ENCODE peak calls at places on chromosomes 1 and 21, in four cellular contexts. I, F, A and S are unnamed samples.

GRCh38 chr1:1630191-1630964 is 1.6 kb upstream of the MMP23B start:
- DNase-seq in I (peak; percentile 96), F (no peak), A (peak; percentile 89), S (no peak)

GRCh38 chr1:87495870-87496269 is 167.2 kb downstream of the LMO4 start:
- DNase-seq in I (no peak), F (no peak), A (no peak), S (no peak)

GRCh38 chr1:215082532-215083407 is at the start of gene KCNK2:
- DNase-seq in I (peak; percentile 85), F (no peak), A (no peak), S (no peak)

GRCh38 chr1:78491311-78492071 is 717 bp downstream of the PTGFR start:
- DNase-seq in I (peak; percentile 80), F (no peak), A (no peak), S (peak; percentile 25)

GRCh38 chr1:200233393-200233792 is 176.4 kb downstream of the ZNF281 start:
- DNase-seq in I (peak; percentile 59), F (no peak), A (no peak), S (no peak)

GRCh38 chr1:16442941-16443340 is 2.4 kb downstream of the NECAP2 start:
- DNase-seq in I (no peak), F (no peak), A (no peak), S (no peak)

GRCh38 chr1:178168535-178168934 is 74.6 kb downstream of the RASAL2 start:
- DNase-seq in I (no peak), F (no peak), A (no peak), S (no peak)

GRCh38 chr1:38029081-38029681 is 16.6 kb downstream of the UTP11 start:
- DNase-seq in I (peak; percentile 91), F (no peak), A (no peak), S (no peak)

GRCh38 chr1:44808938-44809917 is 905 bp downstream of the BTBD19 start:
- DNase-seq in I (peak; percentile 67), F (no peak), A (peak; percentile 90), S (no peak)

GRCh38 chr21:36203603-36203889 is 46.9 kb downstream of the DOP1B start:
- DNase-seq in I (no peak), F (peak; percentile 46), A (no peak), S (peak; percentile 86)

GRCh38 chr1:21673277-21673780 is 4.2 kb upstream of the RAP1GAP start:
- DNase-seq in I (no peak), F (peak; percentile 42), A (no peak), S (no peak)

GRCh38 chr21:38645282-38645681 is 147.0 kb upstream of the ERG start:
- DNase-seq in I (no peak), F (peak; percentile 48), A (no peak), S (no peak)

GRCh38 chr1:39526466-39527189 is 35.2 kb downstream of the BMP8A start:
- DNase-seq in I (no peak), F (no peak), A (no peak), S (no peak)

GRCh38 chr1:113804421-113805255 is 7.6 kb downstream of the RSBN1 start:
- DNase-seq in I (no peak), F (no peak), A (no peak), S (no peak)

GRCh38 chr1:49199564-49199963 is 422.9 kb upstream of the BEND5 start:
- DNase-seq in I (no peak), F (no peak), A (no peak), S (peak; percentile 6)

GRCh38 chr21:33313611-33314010 is 11.2 kb upstream of the IFNAR1 start:
- DNase-seq in I (no peak), F (no peak), A (no peak), S (no peak)

GRCh38 chr1:92408825-92409224 is 77.9 kb downstream of the GFI1 start:
- DNase-seq in I (no peak), F (no peak), A (no peak), S (no peak)

DNA sequence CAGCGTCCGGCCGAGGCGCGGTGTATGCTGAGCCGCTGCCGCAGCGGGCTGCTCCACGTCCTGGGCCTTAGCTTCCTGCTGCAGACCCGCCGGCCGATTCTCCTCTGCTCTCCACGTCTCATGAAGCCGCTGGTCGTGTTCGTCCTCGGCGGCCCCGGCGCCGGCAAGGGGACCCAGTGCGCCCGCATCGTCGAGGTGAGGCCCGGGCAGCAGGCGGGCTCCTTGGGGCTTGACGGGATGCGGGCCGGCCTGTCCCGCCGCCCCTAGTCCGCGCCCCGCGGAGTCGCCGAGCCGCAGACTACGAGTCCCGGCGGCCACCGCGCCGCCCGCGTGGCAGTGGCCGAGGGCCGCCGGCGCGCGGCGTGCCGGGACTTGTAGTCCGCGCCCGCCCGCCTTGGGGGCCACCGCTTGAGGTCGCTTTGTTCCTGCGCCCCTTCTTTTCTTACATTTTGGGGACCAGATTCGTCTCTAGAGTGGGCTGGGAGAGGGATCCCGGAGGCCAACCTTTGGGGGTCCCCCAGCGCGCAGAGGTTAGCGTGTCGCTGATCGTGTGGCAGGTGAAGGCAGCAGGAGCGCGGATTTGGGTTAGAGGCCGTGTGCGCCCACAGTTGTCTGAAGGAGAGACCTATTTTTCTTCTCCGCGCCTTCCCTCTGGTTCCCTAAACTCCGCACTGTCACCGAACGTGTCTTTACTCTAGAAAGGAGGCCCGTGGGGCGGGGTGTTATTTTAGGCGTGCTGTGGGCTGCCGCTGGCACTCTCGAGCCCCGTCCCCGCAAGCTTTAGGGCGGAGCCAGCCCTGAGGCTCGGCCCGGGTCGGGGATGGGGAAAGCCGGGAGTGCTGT is 553 bp downstream of the CMPK1 start:
- DNase-seq in I (peak; percentile 90), F (no peak), A (peak; percentile 83), S (no peak)
- TF ChIP-seq CTCF in I (peak; percentile 49), F (peak; percentile 37), A (no peak), S (peak; percentile 27)

GRCh38 chr1:153546796-153547559 is 1.4 kb upstream of the S100A4 start:
- DNase-seq in I (no peak), F (no peak), A (no peak), S (no peak)

GRCh38 chr1:153544453-153545066 is 1.0 kb downstream of the S100A4 start:
- DNase-seq in I (no peak), F (no peak), A (no peak), S (no peak)

GRCh38 chr1:153543738-153544135 is 1.9 kb downstream of the S100A4 start:
- DNase-seq in I (no peak), F (no peak), A (no peak), S (no peak)

GRCh38 chr1:153546371-153546770 is 765 bp upstream of the S100A4 start:
- DNase-seq in I (no peak), F (no peak), A (no peak), S (no peak)

DNA sequence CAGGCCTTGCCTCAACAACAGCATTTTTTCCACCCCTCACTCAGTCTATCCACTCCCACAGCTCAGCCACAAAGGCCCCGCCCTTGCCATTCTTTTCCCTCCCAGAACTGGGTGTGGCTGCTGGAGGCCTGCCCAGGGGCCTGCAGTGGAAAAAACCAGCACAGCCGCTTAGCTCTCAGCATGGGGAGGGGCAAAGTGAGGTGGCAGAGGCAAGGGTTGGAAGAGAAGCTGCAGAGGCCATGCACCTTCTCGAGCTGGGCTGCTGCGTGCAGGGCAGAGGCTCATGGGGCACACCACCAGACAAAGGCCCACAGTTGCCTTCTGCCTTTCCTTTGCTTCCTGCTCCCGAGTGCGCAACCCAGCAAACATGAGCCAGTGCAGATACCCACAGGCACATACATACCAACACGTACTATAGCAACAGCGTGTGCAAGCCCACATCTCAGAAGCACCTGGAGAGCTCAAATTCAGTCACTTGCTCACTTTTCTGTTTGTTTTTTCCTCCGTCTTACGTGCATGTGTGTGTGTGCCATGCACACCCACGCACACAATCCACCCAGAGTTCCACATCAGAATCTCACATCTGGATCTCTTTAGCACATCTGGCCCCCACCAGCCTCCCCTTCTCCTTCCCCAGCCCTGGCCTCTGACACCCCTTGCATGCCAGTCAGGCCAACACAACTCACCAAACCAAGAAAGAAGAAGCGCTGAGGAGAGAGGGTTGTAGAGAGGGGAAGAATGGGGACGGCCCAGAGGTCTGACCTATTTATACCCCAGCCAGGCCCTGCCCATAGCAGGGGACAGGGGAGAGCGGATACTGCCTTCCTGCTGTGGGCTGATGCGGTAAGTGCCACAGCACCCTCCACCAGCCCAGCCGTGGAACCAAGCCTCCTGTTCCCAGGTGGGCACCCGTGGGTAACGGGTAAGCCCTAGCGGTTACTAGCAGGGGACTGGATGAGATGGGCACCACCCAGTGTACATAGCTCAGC is at the start of gene S100A4:
- DNase-seq in I (peak; percentile 98), F (peak; percentile 86), A (peak; percentile 89), S (peak; percentile 49)
- H3K4me3 ChIP-seq in I (no peak within 1 kb of the TSS), F (peak within 1 kb of the TSS; percentile 44), A (peak within 1 kb of the TSS; percentile 43), S (no peak within 1 kb of the TSS)

DNA sequence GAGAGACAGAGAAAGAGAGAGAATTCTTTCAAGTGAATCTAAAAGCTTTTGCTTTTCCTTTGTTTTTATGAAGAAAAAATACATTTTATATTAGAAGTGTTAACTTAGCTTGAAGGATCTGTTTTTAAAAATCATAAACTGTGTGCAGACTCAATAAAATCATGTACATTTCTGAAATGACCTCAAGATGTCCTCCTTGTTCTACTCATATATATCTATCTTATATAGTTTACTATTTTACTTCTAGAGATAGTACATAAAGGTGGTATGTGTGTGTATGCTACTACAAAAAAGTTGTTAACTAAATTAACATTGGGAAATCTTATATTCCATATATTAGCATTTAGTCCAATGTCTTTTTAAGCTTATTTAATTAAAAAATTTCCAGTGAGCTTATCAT is 117.6 kb downstream of the PTPRC start:
- DNase-seq in I (no peak), F (no peak), A (no peak), S (no peak)
- TF ChIP-seq CTCF in I (no peak), F (peak; percentile 7), A (no peak), S (no peak)

GRCh38 chr1:206770531-206771352 is at the start of gene IL19:
- DNase-seq in I (peak; percentile 66), F (no peak), A (no peak), S (no peak)
- H3K4me3 ChIP-seq in I (no peak within 1 kb of the TSS), F (no peak within 1 kb of the TSS), A (peak within 1 kb of the TSS; percentile 1), S (no peak within 1 kb of the TSS)

DNA sequence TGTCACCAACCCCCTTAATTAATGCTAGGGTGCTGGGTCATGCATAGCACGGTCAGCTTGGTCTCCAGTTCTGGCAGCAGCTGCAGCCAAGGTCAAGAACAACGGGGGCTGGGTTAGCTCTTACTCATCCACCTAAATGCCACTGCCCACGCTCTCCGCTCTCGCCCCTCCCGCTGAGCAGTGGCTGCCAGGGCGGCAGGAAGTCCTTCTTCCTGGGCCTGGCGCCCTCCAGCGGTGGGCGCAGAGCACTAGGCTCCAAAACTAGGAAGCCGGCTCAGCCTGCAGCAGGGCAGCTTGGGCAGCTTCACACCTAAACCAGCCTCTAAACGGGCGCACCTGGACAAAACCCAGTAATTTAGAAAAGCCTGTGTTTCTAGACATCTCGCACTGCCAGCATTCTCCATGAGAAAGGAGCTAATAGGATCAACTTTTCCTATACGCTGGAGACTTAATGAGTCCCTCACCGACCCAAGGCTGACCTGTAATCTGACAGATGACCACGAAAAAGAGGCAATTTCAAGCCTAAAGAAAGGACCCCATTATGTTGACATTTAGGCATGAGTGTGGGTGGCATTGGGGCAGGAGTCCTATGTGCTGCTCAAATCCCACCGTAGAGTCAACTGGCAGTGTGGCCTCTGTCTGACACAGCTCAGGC is 78.4 kb upstream of the LRRN2 start:
- DNase-seq in I (peak; percentile 95), F (peak; percentile 8), A (peak; percentile 50), S (peak; percentile 37)
- TF ChIP-seq CTCF in I (peak; percentile 98), F (peak; percentile 88), A (peak; percentile 20), S (peak; percentile 89)

GRCh38 chr1:102699524-102699923 is 408.8 kb downstream of the COL11A1 start:
- DNase-seq in I (no peak), F (no peak), A (no peak), S (no peak)
- H3K4me3 ChIP-seq in I (no peak overlapping the region), F (no peak overlapping the region), A (no peak overlapping the region), S (no peak overlapping the region)

GRCh38 chr21:31117046-31117916 is 79.0 kb upstream of the KRTAP19-8 start:
- DNase-seq in I (peak; percentile 55), F (peak; percentile 8), A (no peak), S (peak; percentile 43)
- TF ChIP-seq CTCF in I (no peak), F (no peak), A (no peak), S (no peak)